ENCODE peak calls at places on chromosomes 16 and 17, in four cellular contexts. One of them, this sample, is unnamed.

GRCh38 chr16:4376126-4376819 is 4.6 kb downstream of the VASN start:
- DNase-seq in H9: no peak
- DNase-seq in NCI-H446 treated with DMSO at 0.1 percent for 48 hours: no peak
- DNase-seq in left kidney: peak; percentile 63
- DNase-seq in this sample: no peak

GRCh38 chr16:49473773-49474172 is 100.2 kb downstream of the C16orf78 start:
- DNase-seq in H9: peak; percentile 14
- DNase-seq in NCI-H446 treated with DMSO at 0.1 percent for 48 hours: no peak
- DNase-seq in left kidney: no peak
- DNase-seq in this sample: no peak

GRCh38 chr17:57810740-57811632 is 38.9 kb downstream of the MRPS23 start:
- DNase-seq in H9: peak; percentile 38
- DNase-seq in NCI-H446 treated with DMSO at 0.1 percent for 48 hours: peak; percentile 89
- DNase-seq in left kidney: peak; percentile 77
- DNase-seq in this sample: no peak

GRCh38 chr17:10824874-10825273 is 13.0 kb downstream of the PIRT start:
- DNase-seq in H9: no peak
- DNase-seq in NCI-H446 treated with DMSO at 0.1 percent for 48 hours: no peak
- DNase-seq in left kidney: no peak
- DNase-seq in this sample: no peak

GRCh38 chr16:13359835-13360234 is 458.4 kb downstream of the SHISA9 start:
- DNase-seq in H9: no peak
- DNase-seq in NCI-H446 treated with DMSO at 0.1 percent for 48 hours: no peak
- DNase-seq in left kidney: no peak
- DNase-seq in this sample: no peak

GRCh38 chr17:69466905-69467630 is 52.6 kb downstream of the MAP2K6 start:
- DNase-seq in H9: peak; percentile 80
- DNase-seq in NCI-H446 treated with DMSO at 0.1 percent for 48 hours: no peak
- DNase-seq in left kidney: no peak
- DNase-seq in this sample: peak; percentile 65

GRCh38 chr17:75654176-75654575 is 12.8 kb downstream of the RECQL5 start:
- DNase-seq in H9: no peak
- DNase-seq in NCI-H446 treated with DMSO at 0.1 percent for 48 hours: no peak
- DNase-seq in left kidney: no peak
- DNase-seq in this sample: no peak

GRCh38 chr16:84675423-84675822 is 24.4 kb upstream of the USP10 start:
- DNase-seq in H9: no peak
- DNase-seq in NCI-H446 treated with DMSO at 0.1 percent for 48 hours: no peak
- DNase-seq in left kidney: no peak
- DNase-seq in this sample: no peak

GRCh38 chr17:28622186-28622585 is 8.2 kb upstream of the RSKR start:
- DNase-seq in H9: no peak
- DNase-seq in NCI-H446 treated with DMSO at 0.1 percent for 48 hours: no peak
- DNase-seq in left kidney: no peak
- DNase-seq in this sample: no peak

GRCh38 chr17:48835971-48836370 is 5.1 kb downstream of the CALCOCO2 start:
- DNase-seq in H9: no peak
- DNase-seq in NCI-H446 treated with DMSO at 0.1 percent for 48 hours: no peak
- DNase-seq in left kidney: no peak
- DNase-seq in this sample: no peak

GRCh38 chr16:88784074-88784855 is 755 bp downstream of the PIEZO1 start:
- DNase-seq in H9: peak; percentile 64
- DNase-seq in NCI-H446 treated with DMSO at 0.1 percent for 48 hours: no peak
- DNase-seq in left kidney: peak; percentile 84
- DNase-seq in this sample: peak; percentile 83

GRCh38 chr17:82960419-82961271 is 118.8 kb upstream of the METRNL start:
- DNase-seq in H9: peak; percentile 36
- DNase-seq in NCI-H446 treated with DMSO at 0.1 percent for 48 hours: no peak
- DNase-seq in left kidney: no peak
- DNase-seq in this sample: no peak

GRCh38 chr17:72446525-72447250 is 325.9 kb downstream of the SOX9 start:
- DNase-seq in H9: no peak
- DNase-seq in NCI-H446 treated with DMSO at 0.1 percent for 48 hours: no peak
- DNase-seq in left kidney: no peak
- DNase-seq in this sample: no peak

GRCh38 chr16:22117666-22118065 is 25.3 kb downstream of the VWA3A start:
- DNase-seq in H9: no peak
- DNase-seq in NCI-H446 treated with DMSO at 0.1 percent for 48 hours: no peak
- DNase-seq in left kidney: no peak
- DNase-seq in this sample: no peak

GRCh38 chr16:71242601-71243000 is 12.1 kb upstream of the HYDIN start:
- DNase-seq in H9: no peak
- DNase-seq in NCI-H446 treated with DMSO at 0.1 percent for 48 hours: no peak
- DNase-seq in left kidney: no peak
- DNase-seq in this sample: no peak

GRCh38 chr16:70255584-70255983 is 3.8 kb upstream of the EXOSC6 start:
- DNase-seq in H9: no peak
- DNase-seq in NCI-H446 treated with DMSO at 0.1 percent for 48 hours: no peak
- DNase-seq in left kidney: no peak
- DNase-seq in this sample: no peak

GRCh38 chr16:64545769-64546168 is 576.1 kb downstream of the CDH11 start:
- DNase-seq in H9: no peak
- DNase-seq in NCI-H446 treated with DMSO at 0.1 percent for 48 hours: no peak
- DNase-seq in left kidney: no peak
- DNase-seq in this sample: no peak

GRCh38 chr16:9141813-9142212 is 50.4 kb downstream of the HAPSTR1 start:
- DNase-seq in H9: no peak
- DNase-seq in NCI-H446 treated with DMSO at 0.1 percent for 48 hours: no peak
- DNase-seq in left kidney: no peak
- DNase-seq in this sample: no peak

GRCh38 chr17:897970-898619 is 81.5 kb downstream of the NXN start:
- DNase-seq in H9: no peak
- DNase-seq in NCI-H446 treated with DMSO at 0.1 percent for 48 hours: no peak
- DNase-seq in left kidney: no peak
- DNase-seq in this sample: no peak

GRCh38 chr17:18229254-18229653 is 3.8 kb downstream of the LLGL1 start:
- DNase-seq in H9: no peak
- DNase-seq in NCI-H446 treated with DMSO at 0.1 percent for 48 hours: no peak
- DNase-seq in left kidney: peak; percentile 21
- DNase-seq in this sample: no peak

GRCh38 chr17:19738073-19738449 is 10.0 kb downstream of the ALDH3A1 start:
- DNase-seq in H9: no peak
- DNase-seq in NCI-H446 treated with DMSO at 0.1 percent for 48 hours: no peak
- DNase-seq in left kidney: no peak
- DNase-seq in this sample: no peak

GRCh38 chr16:75320435-75320834 is 69.0 kb upstream of the BCAR1 start:
- DNase-seq in H9: no peak
- DNase-seq in NCI-H446 treated with DMSO at 0.1 percent for 48 hours: no peak
- DNase-seq in left kidney: no peak
- DNase-seq in this sample: no peak

GRCh38 chr17:35748323-35748960 is 4.6 kb downstream of the GAS2L2 start:
- DNase-seq in H9: no peak
- DNase-seq in NCI-H446 treated with DMSO at 0.1 percent for 48 hours: no peak
- DNase-seq in left kidney: no peak
- DNase-seq in this sample: no peak

GRCh38 chr16:74999683-75000480 is 1.1 kb downstream of the ZNRF1 start:
- DNase-seq in H9: peak; percentile 76
- DNase-seq in NCI-H446 treated with DMSO at 0.1 percent for 48 hours: no peak
- DNase-seq in left kidney: peak; percentile 80
- DNase-seq in this sample: peak; percentile 80

GRCh38 chr16:76311260-76311659 is 34.1 kb downstream of the CNTNAP4 start:
- DNase-seq in H9: no peak
- DNase-seq in NCI-H446 treated with DMSO at 0.1 percent for 48 hours: no peak
- DNase-seq in left kidney: no peak
- DNase-seq in this sample: no peak

GRCh38 chr16:23060458-23061320 is 88.6 kb downstream of the USP31 start:
- DNase-seq in H9: peak; percentile 61
- DNase-seq in NCI-H446 treated with DMSO at 0.1 percent for 48 hours: no peak
- DNase-seq in left kidney: peak; percentile 86
- DNase-seq in this sample: peak; percentile 87

GRCh38 chr17:60086822-60087591 is 8.3 kb upstream of the HEATR6 start:
- DNase-seq in H9: no peak
- DNase-seq in NCI-H446 treated with DMSO at 0.1 percent for 48 hours: no peak
- DNase-seq in left kidney: no peak
- DNase-seq in this sample: no peak

GRCh38 chr17:78351449-78352006 is 8.3 kb downstream of the SOCS3 start:
- DNase-seq in H9: peak; percentile 95
- DNase-seq in NCI-H446 treated with DMSO at 0.1 percent for 48 hours: no peak
- DNase-seq in left kidney: peak; percentile 75
- DNase-seq in this sample: peak; percentile 90

GRCh38 chr17:78583091-78583490 is 5.9 kb upstream of the DNAH17 start:
- DNase-seq in H9: peak; percentile 78
- DNase-seq in NCI-H446 treated with DMSO at 0.1 percent for 48 hours: no peak
- DNase-seq in left kidney: peak; percentile 58
- DNase-seq in this sample: peak; percentile 75

GRCh38 chr17:45852535-45853297 is 8.0 kb downstream of the SPPL2C start:
- DNase-seq in H9: peak; percentile 73
- DNase-seq in NCI-H446 treated with DMSO at 0.1 percent for 48 hours: peak; percentile 30
- DNase-seq in left kidney: peak; percentile 84
- DNase-seq in this sample: peak; percentile 86

GRCh38 chr16:51968756-51969155 is 578.2 kb downstream of the TOX3 start:
- DNase-seq in H9: no peak
- DNase-seq in NCI-H446 treated with DMSO at 0.1 percent for 48 hours: no peak
- DNase-seq in left kidney: no peak
- DNase-seq in this sample: no peak

GRCh38 chr17:12180644-12181261 is 160.1 kb downstream of the MAP2K4 start:
- DNase-seq in H9: no peak
- DNase-seq in NCI-H446 treated with DMSO at 0.1 percent for 48 hours: no peak
- DNase-seq in left kidney: peak; percentile 78
- DNase-seq in this sample: peak; percentile 78

GRCh38 chr17:45016823-45017222 is 34.6 kb downstream of the DCAKD start:
- DNase-seq in H9: peak; percentile 81
- DNase-seq in NCI-H446 treated with DMSO at 0.1 percent for 48 hours: no peak
- DNase-seq in left kidney: no peak
- DNase-seq in this sample: peak; percentile 74

GRCh38 chr16:58814348-58814801 is 80.3 kb upstream of the GOT2 start:
- DNase-seq in H9: peak; percentile 52
- DNase-seq in NCI-H446 treated with DMSO at 0.1 percent for 48 hours: no peak
- DNase-seq in left kidney: peak; percentile 74
- DNase-seq in this sample: peak; percentile 77

GRCh38 chr16:78799429-78799828 is 700.0 kb downstream of the WWOX start:
- DNase-seq in H9: no peak
- DNase-seq in NCI-H446 treated with DMSO at 0.1 percent for 48 hours: no peak
- DNase-seq in left kidney: no peak
- DNase-seq in this sample: no peak